ENCODE peak calls at places on chromosomes 16 and 17, in five cellular contexts. C, G, N, H and R are unnamed samples.

GRCh38 chr17:11636771-11637170 is 38.5 kb downstream of the DNAH9 start:
- DNase-seq in G (no peak), H (no peak), N (no peak), C (no peak), R (no peak)

GRCh38 chr16:15434425-15435215 is at the start of gene BMERB1:
- DNase-seq in N (peak), C (peak), H (peak), G (peak), R (peak)

GRCh38 chr16:48408688-48409087 is 23.5 kb upstream of the SIAH1 start:
- DNase-seq in C (peak), H (no peak), N (no peak), G (peak), R (peak)

GRCh38 chr16:14028207-14028606 is 42.9 kb upstream of the MRTFB start:
- DNase-seq in C (no peak), N (no peak), G (no peak), H (no peak), R (no peak)

GRCh38 chr17:32441886-32442285 is 2.4 kb upstream of the PSMD11 start:
- DNase-seq in C (no peak), N (no peak), G (no peak), H (no peak), R (no peak)

GRCh38 chr17:58174871-58175270 is 8.1 kb downstream of the OR4D2 start:
- DNase-seq in N (no peak), G (no peak), H (no peak), C (no peak), R (no peak)

GRCh38 chr16:28106467-28106866 is 43.0 kb upstream of the GSG1L start:
- DNase-seq in C (no peak), G (no peak), H (no peak), N (no peak), R (no peak)

GRCh38 chr16:68470461-68471150 is 22.3 kb upstream of the SMPD3 start:
- DNase-seq in G (no peak), C (no peak), H (no peak), N (no peak), R (no peak)

GRCh38 chr16:66306366-66307150 is 59.9 kb upstream of the CDH5 start:
- DNase-seq in C (no peak), H (no peak), N (no peak), G (no peak), R (no peak)

GRCh38 chr17:58153046-58153445 is 4.9 kb downstream of the OR4D1 start:
- DNase-seq in N (no peak), H (no peak), C (no peak), G (no peak), R (no peak)

GRCh38 chr16:83769397-83770008 is 38.3 kb upstream of the HSBP1 start:
- DNase-seq in H (no peak), C (no peak), N (no peak), G (no peak), R (no peak)

GRCh38 chr17:50785942-50786570 is 18.7 kb upstream of the ANKRD40CL start:
- DNase-seq in G (no peak), H (no peak), C (peak), N (peak), R (peak)

GRCh38 chr17:55492951-55493350 is 18.3 kb downstream of the SMIM36 start:
- DNase-seq in H (no peak), G (no peak), C (no peak), N (no peak), R (no peak)

GRCh38 chr17:44636562-44636961 is 19.7 kb upstream of the MEIOC start:
- DNase-seq in C (peak), N (no peak), G (no peak), H (peak), R (peak)

GRCh38 chr17:33451221-33451620 is 158.1 kb upstream of the ASIC2 start:
- DNase-seq in N (no peak), H (no peak), G (no peak), C (no peak), R (no peak)

GRCh38 chr17:77696720-77697460 is 261.6 kb upstream of the TNRC6C start:
- DNase-seq in G (no peak), N (peak), H (no peak), C (no peak), R (no peak)

GRCh38 chr17:28406478-28406824 is 439 bp upstream of the SLC46A1 start:
- DNase-seq in C (no peak), G (no peak), H (no peak), N (no peak), R (no peak)

GRCh38 chr16:2702871-2703745 is 16.9 kb downstream of the PRSS27 start:
- DNase-seq in G (no peak), H (no peak), C (no peak), N (no peak), R (no peak)

GRCh38 chr17:42378597-42379594 is 9.3 kb downstream of the STAT3 start:
- DNase-seq in N (no peak), G (no peak), C (peak), H (no peak), R (peak)

GRCh38 chr16:23504453-23505179 is 5.7 kb downstream of the GGA2 start:
- DNase-seq in G (peak), C (peak), H (peak), N (peak), R (peak)
- TF ChIP-seq CTCF in G (no peak), C (peak), H (no peak), N (no peak), R (no peak)

GRCh38 chr16:86515780-86516617 is 5.7 kb downstream of the FOXF1 start:
- DNase-seq in C (peak), N (no peak), H (peak), G (no peak), R (no peak)
- H3K4me3 ChIP-seq in C (peak), N (no peak), H (peak), G (no peak), R (peak)

GRCh38 chr17:60524463-60525346 is 1.3 kb downstream of the APPBP2 start:
- DNase-seq in N (no peak), C (no peak), G (no peak), H (peak), R (peak)
- TF ChIP-seq CTCF in N (no peak), C (no peak), G (no peak), H (no peak), R (no peak)

GRCh38 chr17:79340286-79340685 is 265.7 kb downstream of the ENGASE start:
- DNase-seq in N (no peak), H (no peak), C (no peak), G (no peak), R (no peak)
- H3K4me3 ChIP-seq in N (no peak), H (no peak), C (no peak), G (no peak), R (no peak)

GRCh38 chr17:36661047-36661666 is 59.8 kb downstream of the MRM1 start:
- DNase-seq in H (no peak), N (no peak), G (no peak), C (no peak), R (no peak)

GRCh38 chr17:36661688-36662087 is 60.3 kb downstream of the MRM1 start:
- DNase-seq in H (no peak), G (no peak), N (no peak), C (no peak), R (no peak)

GRCh38 chr17:36653374-36653773 is 52.0 kb downstream of the MRM1 start:
- DNase-seq in C (no peak), N (no peak), G (no peak), H (no peak), R (no peak)

GRCh38 chr17:36657390-36657762 is 56.0 kb downstream of the MRM1 start:
- DNase-seq in N (no peak), H (no peak), G (no peak), C (no peak), R (no peak)

GRCh38 chr17:36657763-36658490 is 56.5 kb downstream of the MRM1 start:
- DNase-seq in C (no peak), N (no peak), G (no peak), H (peak), R (no peak)
- TF ChIP-seq CTCF in C (no peak), N (no peak), G (no peak), H (peak), R (peak)

GRCh38 chr17:81912441-81913309 is 1.5 kb upstream of the PCYT2 start:
- DNase-seq in G (no peak), N (no peak), H (no peak), C (no peak), R (no peak)
- H3K4me3 ChIP-seq in G (no peak), N (no peak), H (no peak), C (no peak), R (no peak)

DNA sequence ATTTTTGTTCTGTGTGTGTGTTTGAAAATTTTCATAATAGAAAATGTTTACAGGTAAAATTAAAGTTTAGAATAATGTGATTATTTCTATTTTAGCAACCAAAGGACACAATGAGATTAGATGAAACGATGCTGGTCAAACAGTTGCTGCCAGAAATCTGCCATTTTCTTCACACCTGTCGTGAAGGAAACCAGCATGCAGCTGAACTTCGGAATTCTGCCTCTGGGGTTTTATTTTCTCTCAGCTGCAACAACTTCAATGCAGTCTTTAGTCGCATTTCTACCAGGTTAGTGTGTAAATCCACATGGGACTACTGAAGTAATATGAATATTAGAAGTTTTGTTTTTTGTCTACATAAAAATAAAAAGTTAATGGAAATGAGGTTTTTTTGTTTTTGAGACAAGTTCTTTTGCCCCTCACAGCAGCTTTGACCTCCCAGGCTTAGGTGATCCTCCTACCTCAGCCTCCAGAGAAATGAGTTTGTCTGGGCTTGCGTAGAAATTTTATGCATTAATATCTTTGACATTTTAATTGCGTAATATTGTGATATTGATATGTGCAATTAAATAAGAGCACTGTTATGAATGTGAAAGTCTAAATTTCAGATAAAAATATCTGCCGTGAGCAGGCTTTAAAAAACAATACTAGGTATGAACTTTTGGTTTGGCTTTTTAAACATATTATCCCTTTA is 68.5 kb downstream of the NF1 start:
- DNase-seq in N (no peak), G (no peak), H (no peak), C (no peak), R (no peak)
- TF ChIP-seq CTCF in N (no peak), G (no peak), H (no peak), C (no peak), R (no peak)

GRCh38 chr17:40519089-40519775 is 17.8 kb upstream of the TNS4 start:
- DNase-seq in N (peak), G (no peak), H (no peak), C (no peak), R (no peak)

GRCh38 chr17:40516581-40517285 is 15.3 kb upstream of the TNS4 start:
- DNase-seq in N (no peak), C (peak), H (no peak), G (no peak), R (no peak)

GRCh38 chr17:40517286-40517662 is 15.9 kb upstream of the TNS4 start:
- DNase-seq in N (no peak), C (no peak), G (no peak), H (no peak), R (no peak)

GRCh38 chr17:40517981-40518380 is 16.6 kb upstream of the TNS4 start:
- DNase-seq in N (no peak), C (no peak), G (no peak), H (no peak), R (no peak)

DNA sequence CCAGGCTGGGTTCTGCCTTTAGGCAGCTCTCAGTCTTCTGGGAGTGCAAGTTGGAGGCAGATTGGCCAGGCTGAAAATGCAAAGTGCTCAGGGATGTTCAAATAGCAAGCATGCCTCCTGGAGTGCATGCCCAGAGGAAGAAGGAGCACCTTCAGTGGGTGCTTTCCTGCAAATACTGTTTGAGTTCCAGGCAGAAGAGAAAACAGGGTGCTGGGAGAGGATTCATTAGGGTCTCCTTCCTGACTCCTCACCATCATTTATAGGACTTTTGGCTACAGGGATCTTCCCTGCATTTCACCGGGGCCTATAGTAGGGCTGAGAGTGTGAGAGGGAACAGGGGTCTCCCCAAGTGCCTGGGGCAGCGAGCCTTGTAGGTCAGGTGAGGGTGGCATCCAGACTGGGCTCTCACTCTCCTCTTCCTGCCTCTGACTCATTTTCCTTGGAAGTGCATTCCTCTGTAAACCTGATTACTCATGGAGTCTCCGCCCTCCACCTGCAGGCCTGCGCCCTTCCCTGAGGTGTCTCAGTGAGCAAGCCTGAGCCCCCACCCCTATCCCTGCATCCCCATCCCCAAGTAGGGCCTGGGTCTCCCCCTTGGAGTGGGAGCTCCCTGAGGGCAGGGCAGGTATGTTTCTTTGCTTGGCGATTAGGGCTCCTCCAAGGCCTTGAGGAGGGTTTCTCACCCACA is 17.1 kb upstream of the TNS4 start:
- DNase-seq in G (no peak), H (no peak), N (peak), C (no peak), R (no peak)
- H3K4me3 ChIP-seq in G (no peak), H (no peak), N (no peak), C (no peak), R (no peak)

DNA sequence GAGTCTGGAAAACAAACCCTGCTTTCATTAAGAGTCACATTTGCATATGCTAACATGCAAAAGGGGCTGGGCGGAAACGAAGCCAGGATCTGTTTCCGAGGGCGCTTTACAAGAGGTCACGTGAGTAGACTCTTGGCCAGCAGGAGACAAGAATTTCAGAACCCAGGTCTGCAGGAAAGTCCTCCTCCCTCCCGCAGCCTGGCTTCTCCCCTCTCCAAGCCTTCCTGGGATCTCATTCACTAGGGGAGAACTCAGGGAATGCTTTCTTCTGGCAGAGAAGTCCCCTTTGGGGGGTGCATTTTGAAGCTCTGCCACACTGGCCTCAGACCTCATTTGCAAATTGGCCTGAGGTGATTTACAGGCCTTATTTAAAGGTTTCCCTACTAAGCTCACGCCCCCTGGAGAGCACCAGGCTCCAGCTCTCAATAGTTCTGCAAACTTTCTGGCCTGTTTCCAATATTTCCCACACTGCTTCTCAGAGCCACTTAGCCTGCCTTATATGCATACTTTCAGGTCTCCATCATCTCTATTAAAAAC is 57.2 kb upstream of the CACNG5 start:
- DNase-seq in H (peak), G (no peak), C (peak), N (no peak), R (peak)
- TF ChIP-seq CTCF in H (no peak), G (no peak), C (no peak), N (no peak), R (no peak)

GRCh38 chr16:53042235-53042645 is 10.5 kb downstream of the CHD9NB start:
- DNase-seq in N (no peak), H (no peak), C (no peak), G (no peak), R (no peak)
- H3K4me3 ChIP-seq in N (no peak), H (no peak), C (no peak), G (no peak), R (no peak)